ENCODE peak calls at places on chromosome 1, in seven cellular contexts. One of them, this sample, is unnamed.

GRCh38 chr1:30151826-30152225 is 571.6 kb downstream of the MATN1 start:
- DNase-seq in HFFc6: no peak
- DNase-seq in fibroblast of pulmonary artery: no peak
- DNase-seq in epithelial cell of esophagus: no peak
- DNase-seq in ascending aorta: no peak
- DNase-seq in bronchial epithelial cell: no peak
- DNase-seq in OCI-LY7: no peak
- DNase-seq in this sample: no peak

GRCh38 chr1:89945852-89946476 is 48.9 kb upstream of the ZNF326 start:
- DNase-seq in epithelial cell of esophagus: peak
- DNase-seq in bronchial epithelial cell: peak
- DNase-seq in OCI-LY7: no peak
- DNase-seq in fibroblast of pulmonary artery: no peak
- DNase-seq in HFFc6: peak
- DNase-seq in ascending aorta: no peak
- DNase-seq in this sample: peak

GRCh38 chr1:191343816-191344215 is 814.4 kb upstream of the RGS18 start:
- DNase-seq in OCI-LY7: no peak
- DNase-seq in bronchial epithelial cell: peak
- DNase-seq in fibroblast of pulmonary artery: peak
- DNase-seq in HFFc6: no peak
- DNase-seq in epithelial cell of esophagus: peak
- DNase-seq in ascending aorta: no peak
- DNase-seq in this sample: peak

GRCh38 chr1:92832537-92833160 is 809 bp downstream of the RPL5 start:
- DNase-seq in fibroblast of pulmonary artery: peak
- DNase-seq in epithelial cell of esophagus: no peak
- DNase-seq in bronchial epithelial cell: no peak
- DNase-seq in ascending aorta: no peak
- DNase-seq in HFFc6: no peak
- DNase-seq in OCI-LY7: no peak
- DNase-seq in this sample: no peak

GRCh38 chr1:109298666-109299086 is 8.1 kb downstream of the MYBPHL start:
- DNase-seq in epithelial cell of esophagus: peak
- DNase-seq in bronchial epithelial cell: peak
- DNase-seq in fibroblast of pulmonary artery: peak
- DNase-seq in ascending aorta: no peak
- DNase-seq in HFFc6: peak
- DNase-seq in OCI-LY7: no peak
- DNase-seq in this sample: peak

GRCh38 chr1:44839561-44839960 is 3.5 kb downstream of the PTCH2 start:
- DNase-seq in epithelial cell of esophagus: no peak
- DNase-seq in HFFc6: no peak
- DNase-seq in ascending aorta: no peak
- DNase-seq in fibroblast of pulmonary artery: no peak
- DNase-seq in bronchial epithelial cell: no peak
- DNase-seq in OCI-LY7: no peak
- DNase-seq in this sample: no peak

GRCh38 chr1:87795615-87796337 is 467.1 kb downstream of the LMO4 start:
- DNase-seq in bronchial epithelial cell: no peak
- DNase-seq in HFFc6: no peak
- DNase-seq in epithelial cell of esophagus: no peak
- DNase-seq in fibroblast of pulmonary artery: no peak
- DNase-seq in OCI-LY7: no peak
- DNase-seq in ascending aorta: no peak
- DNase-seq in this sample: no peak

GRCh38 chr1:7652551-7653098 is 118.5 kb upstream of the VAMP3 start:
- DNase-seq in HFFc6: no peak
- DNase-seq in fibroblast of pulmonary artery: no peak
- DNase-seq in OCI-LY7: no peak
- DNase-seq in ascending aorta: no peak
- DNase-seq in epithelial cell of esophagus: no peak
- DNase-seq in bronchial epithelial cell: no peak
- DNase-seq in this sample: no peak

GRCh38 chr1:4149281-4149680 is 249.2 kb upstream of the C1orf174 start:
- DNase-seq in fibroblast of pulmonary artery: no peak
- DNase-seq in epithelial cell of esophagus: no peak
- DNase-seq in ascending aorta: no peak
- DNase-seq in bronchial epithelial cell: no peak
- DNase-seq in HFFc6: no peak
- DNase-seq in OCI-LY7: no peak
- DNase-seq in this sample: no peak

GRCh38 chr1:71587961-71588360 is 507.1 kb upstream of the ZRANB2 start:
- DNase-seq in HFFc6: peak
- DNase-seq in bronchial epithelial cell: peak
- DNase-seq in ascending aorta: no peak
- DNase-seq in OCI-LY7: no peak
- DNase-seq in epithelial cell of esophagus: peak
- DNase-seq in fibroblast of pulmonary artery: peak
- DNase-seq in this sample: peak

GRCh38 chr1:244920911-244921310 is 56.6 kb upstream of the HNRNPU start:
- DNase-seq in bronchial epithelial cell: no peak
- DNase-seq in OCI-LY7: peak
- DNase-seq in HFFc6: no peak
- DNase-seq in epithelial cell of esophagus: no peak
- DNase-seq in fibroblast of pulmonary artery: peak
- DNase-seq in ascending aorta: no peak
- DNase-seq in this sample: peak

DNA sequence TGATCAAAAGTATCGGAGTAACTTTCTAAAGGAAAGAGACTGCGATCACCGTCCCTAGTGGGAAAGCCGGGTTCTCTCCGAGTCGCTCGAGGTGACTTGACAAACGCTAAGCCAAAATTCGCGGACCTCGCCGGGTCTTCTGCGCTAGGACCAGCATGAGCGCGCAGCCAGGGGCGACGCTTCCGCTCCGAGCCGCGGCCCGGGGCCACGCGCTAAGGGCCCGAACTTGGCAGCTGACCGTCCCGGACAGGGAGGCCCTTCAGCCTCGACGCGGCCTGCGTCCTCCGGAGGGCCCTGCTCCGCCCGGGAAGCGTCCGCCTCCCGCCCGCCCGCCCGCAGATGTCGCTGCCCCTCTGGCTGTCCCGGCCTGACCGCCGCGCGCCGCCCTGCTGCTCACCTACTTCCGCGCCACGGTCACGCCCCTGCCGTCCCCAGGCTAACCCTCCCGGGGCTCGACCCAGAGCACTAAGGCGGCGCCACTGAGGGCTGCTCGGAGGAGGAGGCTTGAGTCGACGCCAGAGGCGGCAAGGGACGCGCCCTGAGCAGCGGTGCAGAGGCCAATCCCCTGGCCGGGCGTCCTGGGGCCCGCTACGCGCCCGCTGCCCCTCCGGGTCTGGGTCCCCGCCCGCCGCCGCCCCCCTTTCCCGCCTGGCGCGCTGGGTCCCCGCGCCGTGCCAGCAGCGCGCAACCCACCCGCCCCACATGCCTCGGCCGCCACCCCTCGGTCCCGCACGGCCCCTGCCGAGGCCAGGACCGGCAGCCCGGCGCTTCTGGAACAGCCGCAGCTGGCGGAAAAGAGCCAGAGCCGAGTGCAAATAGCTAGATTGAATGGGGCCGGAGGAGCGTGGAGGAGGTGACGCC is 896 bp upstream of the DUSP10 start:
- DNase-seq in OCI-LY7: peak
- DNase-seq in fibroblast of pulmonary artery: peak
- DNase-seq in ascending aorta: peak
- DNase-seq in HFFc6: peak
- DNase-seq in bronchial epithelial cell: peak
- DNase-seq in epithelial cell of esophagus: peak
- DNase-seq in this sample: peak
- TF ChIP-seq CTCF in OCI-LY7: no peak
- TF ChIP-seq CTCF in fibroblast of pulmonary artery: no peak
- TF ChIP-seq CTCF in ascending aorta: peak
- TF ChIP-seq CTCF in HFFc6: peak
- TF ChIP-seq CTCF in bronchial epithelial cell: peak
- TF ChIP-seq CTCF in epithelial cell of esophagus: no peak
- TF ChIP-seq CTCF in this sample: peak

DNA sequence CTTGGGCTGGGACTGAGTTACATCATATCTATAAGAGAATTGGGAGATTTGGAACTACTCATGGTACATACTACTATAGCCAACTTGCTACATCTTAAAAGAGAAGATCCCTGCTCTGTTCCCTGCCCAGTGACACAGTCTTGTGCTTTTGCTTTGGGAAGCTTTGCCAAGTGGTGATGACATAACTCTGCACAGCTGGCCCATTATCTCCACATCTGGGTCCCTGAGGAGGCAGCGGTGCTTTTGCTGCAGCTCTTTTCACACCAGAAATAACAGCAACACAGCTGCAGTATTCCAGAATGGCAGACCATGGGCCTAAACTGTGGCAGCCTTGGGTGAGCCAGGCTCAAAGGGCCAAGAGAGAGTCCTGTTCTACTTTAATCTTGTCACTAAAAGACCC is 296.0 kb downstream of the HHAT start:
- DNase-seq in epithelial cell of esophagus: no peak
- DNase-seq in HFFc6: no peak
- DNase-seq in ascending aorta: no peak
- DNase-seq in OCI-LY7: no peak
- DNase-seq in fibroblast of pulmonary artery: no peak
- DNase-seq in bronchial epithelial cell: no peak
- DNase-seq in this sample: no peak
- TF ChIP-seq CTCF in epithelial cell of esophagus: no peak
- TF ChIP-seq CTCF in HFFc6: no peak
- TF ChIP-seq CTCF in ascending aorta: no peak
- TF ChIP-seq CTCF in OCI-LY7: no peak
- TF ChIP-seq CTCF in fibroblast of pulmonary artery: no peak
- TF ChIP-seq CTCF in bronchial epithelial cell: no peak
- TF ChIP-seq CTCF in this sample: no peak

GRCh38 chr1:36351222-36351977 is 28.0 kb upstream of the EVA1B start:
- DNase-seq in bronchial epithelial cell: peak
- DNase-seq in ascending aorta: peak
- DNase-seq in fibroblast of pulmonary artery: peak
- DNase-seq in OCI-LY7: no peak
- DNase-seq in HFFc6: peak
- DNase-seq in epithelial cell of esophagus: peak
- DNase-seq in this sample: peak
- TF ChIP-seq CTCF in bronchial epithelial cell: peak
- TF ChIP-seq CTCF in ascending aorta: no peak
- TF ChIP-seq CTCF in fibroblast of pulmonary artery: peak
- TF ChIP-seq CTCF in OCI-LY7: no peak
- TF ChIP-seq CTCF in HFFc6: peak
- TF ChIP-seq CTCF in epithelial cell of esophagus: peak
- TF ChIP-seq CTCF in this sample: no peak

GRCh38 chr1:151175910-151176309 is at the start of gene TMOD4:
- DNase-seq in HFFc6: no peak
- DNase-seq in bronchial epithelial cell: no peak
- DNase-seq in ascending aorta: no peak
- DNase-seq in epithelial cell of esophagus: peak
- DNase-seq in OCI-LY7: peak
- DNase-seq in fibroblast of pulmonary artery: peak
- DNase-seq in this sample: no peak
- TF ChIP-seq CTCF in HFFc6: peak
- TF ChIP-seq CTCF in bronchial epithelial cell: peak
- TF ChIP-seq CTCF in ascending aorta: no peak
- TF ChIP-seq CTCF in epithelial cell of esophagus: peak
- TF ChIP-seq CTCF in OCI-LY7: peak
- TF ChIP-seq CTCF in fibroblast of pulmonary artery: peak
- TF ChIP-seq CTCF in this sample: peak

GRCh38 chr1:82775402-82776000 is 974.8 kb downstream of the ADGRL2 start:
- DNase-seq in epithelial cell of esophagus: peak
- DNase-seq in bronchial epithelial cell: peak
- DNase-seq in OCI-LY7: peak
- DNase-seq in ascending aorta: no peak
- DNase-seq in HFFc6: no peak
- DNase-seq in fibroblast of pulmonary artery: peak
- DNase-seq in this sample: peak
- TF ChIP-seq CTCF in epithelial cell of esophagus: peak
- TF ChIP-seq CTCF in bronchial epithelial cell: peak
- TF ChIP-seq CTCF in OCI-LY7: peak
- TF ChIP-seq CTCF in ascending aorta: no peak
- TF ChIP-seq CTCF in HFFc6: peak
- TF ChIP-seq CTCF in fibroblast of pulmonary artery: peak
- TF ChIP-seq CTCF in this sample: peak

DNA sequence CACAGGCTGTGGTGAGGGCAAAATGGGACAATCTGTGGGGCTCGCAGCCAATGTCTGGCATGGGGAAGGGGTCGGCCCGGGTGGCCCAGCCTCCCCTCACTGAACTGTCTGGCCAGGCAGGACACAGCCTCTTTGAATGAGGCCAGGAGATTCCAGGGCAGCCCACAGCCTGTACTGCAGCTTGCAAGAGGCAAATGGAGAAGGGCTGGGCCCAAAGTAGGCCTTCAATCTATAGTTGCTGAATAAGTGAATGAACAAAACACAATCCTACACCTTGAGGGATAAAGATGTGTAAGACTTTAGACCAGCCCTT is 23.2 kb downstream of the SLC27A3 start:
- DNase-seq in epithelial cell of esophagus: no peak
- DNase-seq in OCI-LY7: no peak
- DNase-seq in bronchial epithelial cell: no peak
- DNase-seq in HFFc6: no peak
- DNase-seq in ascending aorta: no peak
- DNase-seq in fibroblast of pulmonary artery: no peak
- DNase-seq in this sample: no peak
- TF ChIP-seq CTCF in epithelial cell of esophagus: no peak
- TF ChIP-seq CTCF in OCI-LY7: no peak
- TF ChIP-seq CTCF in bronchial epithelial cell: no peak
- TF ChIP-seq CTCF in HFFc6: no peak
- TF ChIP-seq CTCF in ascending aorta: no peak
- TF ChIP-seq CTCF in fibroblast of pulmonary artery: no peak
- TF ChIP-seq CTCF in this sample: no peak

DNA sequence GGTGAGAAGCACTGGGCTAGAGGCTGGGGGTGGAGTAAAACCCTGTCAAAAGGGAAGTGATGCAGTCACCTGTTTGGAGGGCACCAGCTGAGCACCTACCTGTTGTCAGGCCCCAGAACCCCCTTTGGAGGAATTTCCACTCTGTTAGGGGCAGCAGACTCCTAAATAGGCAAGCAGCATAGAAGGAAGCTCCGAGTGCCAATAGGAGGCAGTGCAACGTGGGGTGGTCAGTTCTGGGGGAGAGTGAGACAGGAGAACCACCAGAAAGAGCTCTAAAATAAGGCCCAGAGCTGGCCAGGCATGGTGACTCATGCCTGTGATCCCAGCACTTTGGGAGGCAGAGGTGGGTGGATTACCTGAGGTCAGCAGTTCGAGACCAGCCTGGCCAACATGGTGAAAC is 203.7 kb upstream of the ZC3H12A start:
- DNase-seq in ascending aorta: no peak
- DNase-seq in epithelial cell of esophagus: no peak
- DNase-seq in HFFc6: no peak
- DNase-seq in OCI-LY7: no peak
- DNase-seq in fibroblast of pulmonary artery: no peak
- DNase-seq in bronchial epithelial cell: no peak
- DNase-seq in this sample: no peak
- TF ChIP-seq CTCF in ascending aorta: no peak
- TF ChIP-seq CTCF in epithelial cell of esophagus: no peak
- TF ChIP-seq CTCF in HFFc6: no peak
- TF ChIP-seq CTCF in OCI-LY7: no peak
- TF ChIP-seq CTCF in fibroblast of pulmonary artery: no peak
- TF ChIP-seq CTCF in bronchial epithelial cell: no peak
- TF ChIP-seq CTCF in this sample: no peak

GRCh38 chr1:210024996-210025395 is 87.0 kb downstream of the SYT14 start:
- DNase-seq in HFFc6: no peak
- DNase-seq in epithelial cell of esophagus: no peak
- DNase-seq in bronchial epithelial cell: no peak
- DNase-seq in OCI-LY7: no peak
- DNase-seq in ascending aorta: no peak
- DNase-seq in fibroblast of pulmonary artery: no peak
- DNase-seq in this sample: no peak
- TF ChIP-seq CTCF in HFFc6: no peak
- TF ChIP-seq CTCF in epithelial cell of esophagus: no peak
- TF ChIP-seq CTCF in bronchial epithelial cell: no peak
- TF ChIP-seq CTCF in OCI-LY7: peak
- TF ChIP-seq CTCF in ascending aorta: no peak
- TF ChIP-seq CTCF in fibroblast of pulmonary artery: no peak
- TF ChIP-seq CTCF in this sample: no peak

This sample was measured in MCF 10A.